ENCODE peak calls at places on chromosomes 12 and 14, in seven cellular contexts. One of them, this sample, is unnamed.
A peak's percentile ranks its signal among the peaks of the same experiment; 100 is the strongest.

GRCh38 chr12:3432176-3432742 is 58.7 kb upstream of the PRMT8 start:
- DNase-seq in lower leg skin: peak; percentile 52
- DNase-seq in HFF-Myc: no peak
- DNase-seq in T-helper 1 cell: no peak
- DNase-seq in cerebellum: no peak
- DNase-seq in stimulated activated CD4-positive, alpha-beta T cell treated with anti-CD3 and anti-CD28 coated beads, Interleukin-4, amount 100 ng/mL, for 24 hours: no peak
- DNase-seq in NCI-H510A treated with DMSO at 0.1 percent for 48 hours: peak; percentile 22
- DNase-seq in this sample: no peak

GRCh38 chr14:71400821-71401447 is 493.7 kb downstream of the PCNX1 start:
- DNase-seq in lower leg skin: no peak
- DNase-seq in HFF-Myc: no peak
- DNase-seq in T-helper 1 cell: no peak
- DNase-seq in cerebellum: no peak
- DNase-seq in stimulated activated CD4-positive, alpha-beta T cell treated with anti-CD3 and anti-CD28 coated beads, Interleukin-4, amount 100 ng/mL, for 24 hours: no peak
- DNase-seq in NCI-H510A treated with DMSO at 0.1 percent for 48 hours: no peak
- DNase-seq in this sample: no peak

GRCh38 chr14:60643443-60644402 is 5.6 kb downstream of the SIX1 start:
- DNase-seq in lower leg skin: no peak
- DNase-seq in HFF-Myc: no peak
- DNase-seq in T-helper 1 cell: no peak
- DNase-seq in cerebellum: no peak
- DNase-seq in stimulated activated CD4-positive, alpha-beta T cell treated with anti-CD3 and anti-CD28 coated beads, Interleukin-4, amount 100 ng/mL, for 24 hours: no peak
- DNase-seq in NCI-H510A treated with DMSO at 0.1 percent for 48 hours: no peak
- DNase-seq in this sample: no peak

GRCh38 chr12:84355561-84355960 is 557.0 kb downstream of the SLC6A15 start:
- DNase-seq in lower leg skin: no peak
- DNase-seq in HFF-Myc: no peak
- DNase-seq in T-helper 1 cell: no peak
- DNase-seq in cerebellum: no peak
- DNase-seq in stimulated activated CD4-positive, alpha-beta T cell treated with anti-CD3 and anti-CD28 coated beads, Interleukin-4, amount 100 ng/mL, for 24 hours: no peak
- DNase-seq in NCI-H510A treated with DMSO at 0.1 percent for 48 hours: no peak
- DNase-seq in this sample: no peak

GRCh38 chr12:2003676-2004112 is 563 bp downstream of the DCP1B start:
- DNase-seq in lower leg skin: no peak
- DNase-seq in HFF-Myc: no peak
- DNase-seq in T-helper 1 cell: no peak
- DNase-seq in cerebellum: peak; percentile 27
- DNase-seq in stimulated activated CD4-positive, alpha-beta T cell treated with anti-CD3 and anti-CD28 coated beads, Interleukin-4, amount 100 ng/mL, for 24 hours: no peak
- DNase-seq in NCI-H510A treated with DMSO at 0.1 percent for 48 hours: peak; percentile 65
- DNase-seq in this sample: no peak

GRCh38 chr12:89212339-89212771 is 139.9 kb downstream of the DUSP6 start:
- DNase-seq in lower leg skin: no peak
- DNase-seq in HFF-Myc: no peak
- DNase-seq in T-helper 1 cell: no peak
- DNase-seq in cerebellum: no peak
- DNase-seq in stimulated activated CD4-positive, alpha-beta T cell treated with anti-CD3 and anti-CD28 coated beads, Interleukin-4, amount 100 ng/mL, for 24 hours: no peak
- DNase-seq in NCI-H510A treated with DMSO at 0.1 percent for 48 hours: no peak
- DNase-seq in this sample: peak; percentile 20

GRCh38 chr12:122515275-122515674 is 11.5 kb downstream of the RSRC2 start:
- DNase-seq in lower leg skin: no peak
- DNase-seq in HFF-Myc: no peak
- DNase-seq in T-helper 1 cell: no peak
- DNase-seq in cerebellum: no peak
- DNase-seq in stimulated activated CD4-positive, alpha-beta T cell treated with anti-CD3 and anti-CD28 coated beads, Interleukin-4, amount 100 ng/mL, for 24 hours: no peak
- DNase-seq in NCI-H510A treated with DMSO at 0.1 percent for 48 hours: no peak
- DNase-seq in this sample: no peak

GRCh38 chr14:106185837-106186233 is 659.5 kb downstream of the TMEM121 start:
- DNase-seq in lower leg skin: no peak
- DNase-seq in HFF-Myc: no peak
- DNase-seq in T-helper 1 cell: peak; percentile 65
- DNase-seq in cerebellum: no peak
- DNase-seq in stimulated activated CD4-positive, alpha-beta T cell treated with anti-CD3 and anti-CD28 coated beads, Interleukin-4, amount 100 ng/mL, for 24 hours: peak; percentile 65
- DNase-seq in NCI-H510A treated with DMSO at 0.1 percent for 48 hours: no peak
- DNase-seq in this sample: no peak

GRCh38 chr12:119956047-119956446 is 33.0 kb upstream of the BICDL1 start:
- DNase-seq in lower leg skin: no peak
- DNase-seq in HFF-Myc: no peak
- DNase-seq in T-helper 1 cell: no peak
- DNase-seq in cerebellum: no peak
- DNase-seq in stimulated activated CD4-positive, alpha-beta T cell treated with anti-CD3 and anti-CD28 coated beads, Interleukin-4, amount 100 ng/mL, for 24 hours: no peak
- DNase-seq in NCI-H510A treated with DMSO at 0.1 percent for 48 hours: no peak
- DNase-seq in this sample: no peak

GRCh38 chr14:65100905-65101541 is 1.3 kb downstream of the MAX start:
- DNase-seq in lower leg skin: no peak
- DNase-seq in HFF-Myc: no peak
- DNase-seq in T-helper 1 cell: no peak
- DNase-seq in cerebellum: no peak
- DNase-seq in stimulated activated CD4-positive, alpha-beta T cell treated with anti-CD3 and anti-CD28 coated beads, Interleukin-4, amount 100 ng/mL, for 24 hours: no peak
- DNase-seq in NCI-H510A treated with DMSO at 0.1 percent for 48 hours: no peak
- DNase-seq in this sample: no peak

GRCh38 chr12:4137015-4137414 is 136.5 kb upstream of the CCND2 start:
- DNase-seq in lower leg skin: no peak
- DNase-seq in HFF-Myc: no peak
- DNase-seq in T-helper 1 cell: no peak
- DNase-seq in cerebellum: no peak
- DNase-seq in stimulated activated CD4-positive, alpha-beta T cell treated with anti-CD3 and anti-CD28 coated beads, Interleukin-4, amount 100 ng/mL, for 24 hours: no peak
- DNase-seq in NCI-H510A treated with DMSO at 0.1 percent for 48 hours: no peak
- DNase-seq in this sample: no peak

GRCh38 chr14:94598816-94599655 is 13.2 kb upstream of the SERPINA3 start:
- DNase-seq in lower leg skin: peak; percentile 91
- DNase-seq in HFF-Myc: peak; percentile 14
- DNase-seq in T-helper 1 cell: no peak
- DNase-seq in cerebellum: peak; percentile 21
- DNase-seq in stimulated activated CD4-positive, alpha-beta T cell treated with anti-CD3 and anti-CD28 coated beads, Interleukin-4, amount 100 ng/mL, for 24 hours: no peak
- DNase-seq in NCI-H510A treated with DMSO at 0.1 percent for 48 hours: no peak
- DNase-seq in this sample: peak; percentile 94

GRCh38 chr12:46364777-46365580 is 7.6 kb downstream of the SLC38A2 start:
- DNase-seq in lower leg skin: no peak
- DNase-seq in HFF-Myc: no peak
- DNase-seq in T-helper 1 cell: no peak
- DNase-seq in cerebellum: no peak
- DNase-seq in stimulated activated CD4-positive, alpha-beta T cell treated with anti-CD3 and anti-CD28 coated beads, Interleukin-4, amount 100 ng/mL, for 24 hours: no peak
- DNase-seq in NCI-H510A treated with DMSO at 0.1 percent for 48 hours: no peak
- DNase-seq in this sample: peak; percentile 88

This sample was measured in body of pancreas.